ENCODE peak calls at places on chromosomes 1 and 21, in five cellular contexts. One of them, this sample, is unnamed.

GRCh38 chr1:160465123-160465522 is 57.9 kb downstream of the SLAMF6 start:
- DNase-seq in GM13977: no peak
- DNase-seq in transverse colon: no peak
- DNase-seq in kidney epithelial cell: no peak
- DNase-seq in BE2C: no peak
- DNase-seq in this sample: no peak

GRCh38 chr21:39386194-39386593 is 37.3 kb upstream of the HMGN1 start:
- DNase-seq in GM13977: no peak
- DNase-seq in transverse colon: no peak
- DNase-seq in kidney epithelial cell: no peak
- DNase-seq in BE2C: peak
- DNase-seq in this sample: no peak

GRCh38 chr1:84412316-84412942 is 14.1 kb downstream of the DNASE2B start:
- DNase-seq in GM13977: no peak
- DNase-seq in transverse colon: no peak
- DNase-seq in kidney epithelial cell: no peak
- DNase-seq in BE2C: no peak
- DNase-seq in this sample: no peak

GRCh38 chr1:147762233-147763024 is 2.0 kb upstream of the GJA5 start:
- DNase-seq in GM13977: no peak
- DNase-seq in transverse colon: no peak
- DNase-seq in kidney epithelial cell: no peak
- DNase-seq in BE2C: no peak
- DNase-seq in this sample: no peak

GRCh38 chr1:205144751-205145150 is 23.0 kb upstream of the RBBP5 start:
- DNase-seq in GM13977: no peak
- DNase-seq in transverse colon: no peak
- DNase-seq in kidney epithelial cell: no peak
- DNase-seq in BE2C: no peak
- DNase-seq in this sample: no peak

GRCh38 chr1:212979340-212980122 is 29.2 kb downstream of the VASH2 start:
- DNase-seq in GM13977: peak
- DNase-seq in transverse colon: no peak
- DNase-seq in kidney epithelial cell: no peak
- DNase-seq in BE2C: no peak
- DNase-seq in this sample: no peak

GRCh38 chr1:99766378-99766800 is at the start of gene FRRS1:
- DNase-seq in GM13977: peak
- DNase-seq in transverse colon: peak
- DNase-seq in kidney epithelial cell: peak
- DNase-seq in BE2C: peak
- DNase-seq in this sample: no peak

GRCh38 chr21:31108969-31109368 is 70.7 kb upstream of the KRTAP19-8 start:
- DNase-seq in GM13977: peak
- DNase-seq in transverse colon: no peak
- DNase-seq in kidney epithelial cell: no peak
- DNase-seq in BE2C: no peak
- DNase-seq in this sample: no peak

GRCh38 chr1:46188295-46189030 is 9.8 kb downstream of the POMGNT1 start:
- DNase-seq in GM13977: no peak
- DNase-seq in transverse colon: peak
- DNase-seq in kidney epithelial cell: no peak
- DNase-seq in BE2C: no peak
- DNase-seq in this sample: no peak

GRCh38 chr1:3121401-3122215 is 52.6 kb downstream of the PRDM16 start:
- DNase-seq in GM13977: no peak
- DNase-seq in transverse colon: no peak
- DNase-seq in kidney epithelial cell: no peak
- DNase-seq in BE2C: no peak
- DNase-seq in this sample: no peak

GRCh38 chr1:163697137-163697536 is 375.4 kb downstream of the NUF2 start:
- DNase-seq in GM13977: peak
- DNase-seq in transverse colon: no peak
- DNase-seq in kidney epithelial cell: no peak
- DNase-seq in BE2C: no peak
- DNase-seq in this sample: no peak

GRCh38 chr1:114100148-114100547 is 53.5 kb downstream of the SYT6 start:
- DNase-seq in GM13977: no peak
- DNase-seq in transverse colon: no peak
- DNase-seq in kidney epithelial cell: no peak
- DNase-seq in BE2C: no peak
- DNase-seq in this sample: no peak

GRCh38 chr1:198936371-198937083 is 297.7 kb downstream of the PTPRC start:
- DNase-seq in GM13977: no peak
- DNase-seq in transverse colon: no peak
- DNase-seq in kidney epithelial cell: no peak
- DNase-seq in BE2C: peak
- DNase-seq in this sample: no peak

GRCh38 chr1:12167493-12168429 is 970 bp downstream of the TNFRSF1B start:
- DNase-seq in GM13977: peak
- DNase-seq in transverse colon: no peak
- DNase-seq in kidney epithelial cell: no peak
- DNase-seq in BE2C: peak
- DNase-seq in this sample: peak

GRCh38 chr1:66090863-66091457 is 298.3 kb downstream of the PDE4B start:
- DNase-seq in GM13977: no peak
- DNase-seq in transverse colon: no peak
- DNase-seq in kidney epithelial cell: no peak
- DNase-seq in BE2C: no peak
- DNase-seq in this sample: no peak

GRCh38 chr21:43712268-43712942 is 6.5 kb upstream of the PDXK start:
- DNase-seq in GM13977: no peak
- DNase-seq in transverse colon: peak
- DNase-seq in kidney epithelial cell: peak
- DNase-seq in BE2C: no peak
- DNase-seq in this sample: no peak

GRCh38 chr1:113103977-113104376 is 31.0 kb downstream of the LRIG2 start:
- DNase-seq in GM13977: no peak
- DNase-seq in transverse colon: no peak
- DNase-seq in kidney epithelial cell: no peak
- DNase-seq in BE2C: no peak
- DNase-seq in this sample: no peak

GRCh38 chr1:14924455-14925325 is 228.9 kb upstream of the TMEM51 start:
- DNase-seq in GM13977: peak
- DNase-seq in transverse colon: peak
- DNase-seq in kidney epithelial cell: no peak
- DNase-seq in BE2C: peak
- DNase-seq in this sample: peak

GRCh38 chr1:215076312-215076711 is 6.2 kb upstream of the KCNK2 start:
- DNase-seq in GM13977: peak
- DNase-seq in transverse colon: no peak
- DNase-seq in kidney epithelial cell: no peak
- DNase-seq in BE2C: peak
- DNase-seq in this sample: no peak

GRCh38 chr1:78275906-78276690 is 214.7 kb upstream of the PTGFR start:
- DNase-seq in GM13977: no peak
- DNase-seq in transverse colon: no peak
- DNase-seq in kidney epithelial cell: no peak
- DNase-seq in BE2C: no peak
- DNase-seq in this sample: no peak

GRCh38 chr1:150548632-150549495 is at the start of gene ADAMTSL4:
- DNase-seq in GM13977: peak
- DNase-seq in transverse colon: peak
- DNase-seq in kidney epithelial cell: no peak
- DNase-seq in BE2C: peak
- DNase-seq in this sample: peak

GRCh38 chr1:184075040-184076029 is 23.8 kb downstream of the TSEN15 start:
- DNase-seq in GM13977: peak
- DNase-seq in transverse colon: peak
- DNase-seq in kidney epithelial cell: no peak
- DNase-seq in BE2C: peak
- DNase-seq in this sample: no peak

GRCh38 chr1:230958370-230958769 is 20.3 kb downstream of the TTC13 start:
- DNase-seq in GM13977: no peak
- DNase-seq in transverse colon: peak
- DNase-seq in kidney epithelial cell: no peak
- DNase-seq in BE2C: no peak
- DNase-seq in this sample: no peak

GRCh38 chr1:153366261-153366660 is 8.6 kb downstream of the S100A9 start:
- DNase-seq in GM13977: no peak
- DNase-seq in transverse colon: no peak
- DNase-seq in kidney epithelial cell: no peak
- DNase-seq in BE2C: no peak
- DNase-seq in this sample: no peak

GRCh38 chr1:225879521-225880209 is 2.5 kb downstream of the TMEM63A start:
- DNase-seq in GM13977: no peak
- DNase-seq in transverse colon: peak
- DNase-seq in kidney epithelial cell: no peak
- DNase-seq in BE2C: no peak
- DNase-seq in this sample: no peak

GRCh38 chr1:91885331-91885715 is 628 bp downstream of the TGFBR3 start:
- DNase-seq in GM13977: no peak
- DNase-seq in transverse colon: peak
- DNase-seq in kidney epithelial cell: no peak
- DNase-seq in BE2C: peak
- DNase-seq in this sample: peak

GRCh38 chr1:85579619-85580018 is 942 bp upstream of the CCN1 start:
- DNase-seq in GM13977: no peak
- DNase-seq in transverse colon: no peak
- DNase-seq in kidney epithelial cell: no peak
- DNase-seq in BE2C: no peak
- DNase-seq in this sample: no peak

GRCh38 chr1:213326666-213327317 is 275.8 kb downstream of the RPS6KC1 start:
- DNase-seq in GM13977: no peak
- DNase-seq in transverse colon: peak
- DNase-seq in kidney epithelial cell: no peak
- DNase-seq in BE2C: no peak
- DNase-seq in this sample: no peak

GRCh38 chr21:41360072-41360821 is 1.6 kb upstream of the MX2 start:
- DNase-seq in GM13977: no peak
- DNase-seq in transverse colon: peak
- DNase-seq in kidney epithelial cell: no peak
- DNase-seq in BE2C: no peak
- DNase-seq in this sample: no peak

GRCh38 chr1:68949999-68950398 is 453.1 kb upstream of the DEPDC1 start:
- DNase-seq in GM13977: no peak
- DNase-seq in transverse colon: no peak
- DNase-seq in kidney epithelial cell: no peak
- DNase-seq in BE2C: no peak
- DNase-seq in this sample: no peak

GRCh38 chr1:94746635-94747525 is 73.3 kb upstream of the SLC44A3 start:
- DNase-seq in GM13977: no peak
- DNase-seq in transverse colon: no peak
- DNase-seq in kidney epithelial cell: no peak
- DNase-seq in BE2C: no peak
- DNase-seq in this sample: peak

GRCh38 chr1:17922833-17923232 is 167.7 kb downstream of the ACTL8 start:
- DNase-seq in GM13977: peak
- DNase-seq in transverse colon: peak
- DNase-seq in kidney epithelial cell: no peak
- DNase-seq in BE2C: peak
- DNase-seq in this sample: peak

GRCh38 chr1:234957330-234958065 is 171.1 kb downstream of the TOMM20 start:
- DNase-seq in GM13977: no peak
- DNase-seq in transverse colon: peak
- DNase-seq in kidney epithelial cell: no peak
- DNase-seq in BE2C: no peak
- DNase-seq in this sample: no peak

GRCh38 chr1:222306512-222306911 is 241.4 kb downstream of the HHIPL2 start:
- DNase-seq in GM13977: no peak
- DNase-seq in transverse colon: no peak
- DNase-seq in kidney epithelial cell: no peak
- DNase-seq in BE2C: no peak
- DNase-seq in this sample: no peak

GRCh38 chr1:119885903-119886783 is 10.2 kb downstream of the ADAM30 start:
- DNase-seq in GM13977: peak
- DNase-seq in transverse colon: peak
- DNase-seq in kidney epithelial cell: no peak
- DNase-seq in BE2C: peak
- DNase-seq in this sample: peak

DNA sequence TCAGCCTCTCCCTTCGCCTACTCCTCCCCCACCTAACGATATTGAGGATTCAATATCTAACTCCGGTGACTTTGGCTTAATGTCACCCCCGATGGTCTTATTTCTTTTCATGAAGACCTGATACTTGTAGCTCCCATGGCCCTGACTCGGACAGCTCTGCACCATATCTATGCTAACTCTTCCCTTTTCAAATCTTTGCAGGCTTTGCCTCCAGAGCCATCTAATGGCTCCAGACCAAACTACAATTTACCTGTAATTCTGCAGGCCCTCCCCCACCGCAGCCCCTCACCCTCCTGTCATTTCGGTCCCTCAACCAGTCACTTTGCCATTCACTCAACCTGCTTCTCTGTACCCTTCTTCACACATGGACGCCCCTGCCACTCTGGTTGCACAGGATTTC is 7.9 kb upstream of the GSTM5 start:
- DNase-seq in GM13977: no peak
- DNase-seq in transverse colon: no peak
- DNase-seq in kidney epithelial cell: no peak
- DNase-seq in BE2C: no peak
- DNase-seq in this sample: no peak
- TF ChIP-seq CTCF in GM13977: peak
- TF ChIP-seq CTCF in transverse colon: no peak
- TF ChIP-seq CTCF in kidney epithelial cell: no peak
- TF ChIP-seq CTCF in BE2C: peak
- TF ChIP-seq CTCF in this sample: no peak

GRCh38 chr1:102550729-102551384 is 554.1 kb upstream of the OLFM3 start:
- DNase-seq in GM13977: no peak
- DNase-seq in transverse colon: no peak
- DNase-seq in kidney epithelial cell: no peak
- DNase-seq in BE2C: peak
- DNase-seq in this sample: peak
- TF ChIP-seq CTCF in GM13977: peak
- TF ChIP-seq CTCF in transverse colon: no peak
- TF ChIP-seq CTCF in kidney epithelial cell: peak
- TF ChIP-seq CTCF in BE2C: peak
- TF ChIP-seq CTCF in this sample: peak

DNA sequence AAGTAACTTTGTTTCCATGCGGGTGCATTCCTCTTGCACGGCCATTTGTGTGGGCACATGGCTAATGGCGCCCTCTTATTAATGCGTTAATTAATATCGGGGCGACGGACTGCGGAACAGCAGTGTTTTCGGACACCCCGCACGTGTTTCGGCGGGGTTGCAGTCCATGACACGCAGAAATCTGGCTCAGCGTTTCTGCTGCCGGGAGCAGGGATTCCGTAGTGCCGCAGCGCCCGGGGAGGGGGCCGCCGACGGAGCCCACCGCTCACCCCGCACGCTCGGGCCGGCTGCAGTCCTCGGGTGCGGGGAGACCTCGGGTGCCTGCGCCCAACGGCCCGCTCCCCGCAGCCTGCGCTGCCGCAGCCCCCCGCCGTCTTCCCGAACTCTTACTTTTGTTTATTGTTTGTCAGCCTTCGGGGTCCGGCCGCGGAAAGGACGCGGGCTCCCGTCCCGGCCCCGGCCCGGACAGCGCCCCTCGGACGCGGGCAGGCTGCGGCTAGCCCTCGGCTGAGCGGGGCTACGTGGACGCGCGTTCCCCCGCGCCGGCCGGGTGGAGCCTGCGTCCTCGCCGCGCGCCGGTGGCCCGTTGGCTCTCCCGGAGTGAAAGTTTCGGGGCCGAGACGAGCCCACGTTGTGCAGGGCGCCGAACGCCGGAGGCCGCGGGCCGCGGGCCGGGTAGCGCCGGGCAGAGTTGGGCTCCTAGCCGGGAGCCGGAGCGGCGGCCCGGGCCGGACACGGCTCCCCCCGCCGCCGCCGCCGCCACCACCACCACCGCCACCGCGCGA is 845 bp downstream of the NFIA start:
- DNase-seq in GM13977: peak
- DNase-seq in transverse colon: peak
- DNase-seq in kidney epithelial cell: no peak
- DNase-seq in BE2C: peak
- DNase-seq in this sample: peak
- TF ChIP-seq CTCF in GM13977: no peak
- TF ChIP-seq CTCF in transverse colon: no peak
- TF ChIP-seq CTCF in kidney epithelial cell: no peak
- TF ChIP-seq CTCF in BE2C: no peak
- TF ChIP-seq CTCF in this sample: no peak

GRCh38 chr1:21814241-21814918 is 2.3 kb downstream of the LDLRAD2 start:
- DNase-seq in GM13977: peak
- DNase-seq in transverse colon: peak
- DNase-seq in kidney epithelial cell: no peak
- DNase-seq in BE2C: no peak
- DNase-seq in this sample: peak
- TF ChIP-seq CTCF in GM13977: peak
- TF ChIP-seq CTCF in transverse colon: peak
- TF ChIP-seq CTCF in kidney epithelial cell: peak
- TF ChIP-seq CTCF in BE2C: peak
- TF ChIP-seq CTCF in this sample: peak